ENCODE peak calls at places on chromosomes 5 and 9, in four cellular contexts. J is retinal pigment epithelial cell, R is Panc1, H is HFFc6. G is an unnamed sample.

GRCh38 chr5:172766287-172767104 is 4.5 kb downstream of the DUSP1 start:
- DNase-seq in H (peak; percentile 83), J (peak; percentile 92), R (peak; percentile 71), G (peak; percentile 94)

GRCh38 chr5:96408276-96408777 is 24.7 kb downstream of the PCSK1 start:
- DNase-seq in J (no peak), R (no peak), H (no peak), G (no peak)

GRCh38 chr5:52190737-52191136 is 597.0 kb upstream of the ITGA1 start:
- DNase-seq in H (no peak), J (no peak), R (no peak), G (no peak)

GRCh38 chr5:7794301-7794700 is 56.6 kb downstream of the CFAP90 start:
- DNase-seq in J (no peak), R (no peak), H (no peak), G (no peak)

GRCh38 chr9:89610391-89610925 is 5.6 kb downstream of the GADD45G start:
- DNase-seq in J (no peak), R (no peak), H (no peak), G (no peak)

GRCh38 chr5:149962040-149962439 is 1.5 kb downstream of the SLC26A2 start:
- DNase-seq in H (peak; percentile 57), R (peak; percentile 41), J (no peak), G (peak; percentile 71)

GRCh38 chr9:93452710-93453046 is 703 bp downstream of the FAM120AOS start:
- DNase-seq in H (no peak), R (no peak), J (no peak), G (no peak)

GRCh38 chr9:127673234-127673633 is 33.6 kb upstream of the CFAP157 start:
- DNase-seq in R (no peak), J (no peak), H (no peak), G (no peak)

GRCh38 chr5:3428355-3428754 is 167.3 kb upstream of the IRX1 start:
- DNase-seq in R (no peak), H (no peak), J (no peak), G (no peak)

GRCh38 chr5:74179183-74179582 is 461.3 kb downstream of the ENC1 start:
- DNase-seq in R (no peak), H (peak; percentile 39), J (peak; percentile 60), G (peak; percentile 94)

GRCh38 chr5:99644822-99645221 is 716.0 kb upstream of the CHD1 start:
- DNase-seq in J (no peak), R (no peak), H (no peak), G (no peak)

GRCh38 chr9:82721596-82721995 is 341.3 kb downstream of the RASEF start:
- DNase-seq in R (no peak), J (peak; percentile 47), H (no peak), G (no peak)

GRCh38 chr5:51382759-51383493 is at the start of gene ISL1:
- DNase-seq in H (peak; percentile 94), R (no peak), J (peak; percentile 55), G (peak; percentile 77)

GRCh38 chr9:9752722-9753121 is 860.1 kb downstream of the PTPRD start:
- DNase-seq in R (no peak), J (peak; percentile 39), H (no peak), G (no peak)

GRCh38 chr5:29001666-29002065 is 1963.3 kb upstream of the CDH9 start:
- DNase-seq in H (no peak), R (no peak), J (no peak), G (no peak)

GRCh38 chr9:96556701-96557461 is 62.8 kb downstream of the CDC14B start:
- DNase-seq in H (no peak), J (no peak), R (no peak), G (no peak)

GRCh38 chr9:15211160-15211993 is 95.6 kb downstream of the TTC39B start:
- DNase-seq in H (peak; percentile 75), R (peak; percentile 35), J (peak; percentile 21), G (peak; percentile 84)

GRCh38 chr5:73365990-73366667 is 82.4 kb downstream of the FOXD1 start:
- DNase-seq in J (no peak), R (no peak), H (no peak), G (peak; percentile 60)

GRCh38 chr5:136058031-136058971 is 29.5 kb downstream of the TGFBI start:
- DNase-seq in H (peak; percentile 98), R (peak; percentile 89), J (peak; percentile 92), G (peak; percentile 98)

GRCh38 chr5:167951121-167951520 is 340.3 kb upstream of the WWC1 start:
- DNase-seq in H (no peak), J (no peak), R (no peak), G (no peak)

GRCh38 chr5:94777163-94777885 is 158.9 kb downstream of the SLF1 start:
- DNase-seq in R (no peak), J (no peak), H (no peak), G (no peak)

GRCh38 chr5:90809695-90810094 is 251.1 kb downstream of the ADGRV1 start:
- DNase-seq in H (no peak), J (no peak), R (no peak), G (no peak)

GRCh38 chr5:151427258-151427657 is 20.1 kb upstream of the SLC36A1 start:
- DNase-seq in R (no peak), H (no peak), J (no peak), G (no peak)

GRCh38 chr5:79578876-79579275 is 33.4 kb upstream of the TENT2 start:
- DNase-seq in H (no peak), R (no peak), J (no peak), G (no peak)

GRCh38 chr5:2894347-2895135 is 143.1 kb upstream of the IRX2 start:
- DNase-seq in J (no peak), R (no peak), H (no peak), G (no peak)

GRCh38 chr9:80648336-80648735 is 1041.0 kb downstream of the TLE1 start:
- DNase-seq in H (no peak), R (no peak), J (no peak), G (peak; percentile 80)

GRCh38 chr5:172603425-172603824 is 37.6 kb upstream of the NEURL1B start:
- DNase-seq in J (no peak), H (no peak), R (no peak), G (no peak)

GRCh38 chr5:180026320-180026719 is 45.2 kb downstream of the RNF130 start:
- DNase-seq in J (no peak), H (no peak), R (peak; percentile 57), G (peak; percentile 80)

GRCh38 chr9:14692536-14692917 is 705 bp downstream of the ZDHHC21 start:
- DNase-seq in H (no peak), J (no peak), R (no peak), G (no peak)

GRCh38 chr5:122102825-122103224 is 24.8 kb upstream of the LOX start:
- DNase-seq in R (no peak), H (no peak), J (no peak), G (peak; percentile 93)

GRCh38 chr5:112119527-112119926 is 299.6 kb downstream of the EPB41L4A start:
- DNase-seq in R (no peak), H (no peak), J (no peak), G (no peak)
- TF ChIP-seq CTCF in R (no peak), H (no peak), J (no peak), G (no peak)

DNA sequence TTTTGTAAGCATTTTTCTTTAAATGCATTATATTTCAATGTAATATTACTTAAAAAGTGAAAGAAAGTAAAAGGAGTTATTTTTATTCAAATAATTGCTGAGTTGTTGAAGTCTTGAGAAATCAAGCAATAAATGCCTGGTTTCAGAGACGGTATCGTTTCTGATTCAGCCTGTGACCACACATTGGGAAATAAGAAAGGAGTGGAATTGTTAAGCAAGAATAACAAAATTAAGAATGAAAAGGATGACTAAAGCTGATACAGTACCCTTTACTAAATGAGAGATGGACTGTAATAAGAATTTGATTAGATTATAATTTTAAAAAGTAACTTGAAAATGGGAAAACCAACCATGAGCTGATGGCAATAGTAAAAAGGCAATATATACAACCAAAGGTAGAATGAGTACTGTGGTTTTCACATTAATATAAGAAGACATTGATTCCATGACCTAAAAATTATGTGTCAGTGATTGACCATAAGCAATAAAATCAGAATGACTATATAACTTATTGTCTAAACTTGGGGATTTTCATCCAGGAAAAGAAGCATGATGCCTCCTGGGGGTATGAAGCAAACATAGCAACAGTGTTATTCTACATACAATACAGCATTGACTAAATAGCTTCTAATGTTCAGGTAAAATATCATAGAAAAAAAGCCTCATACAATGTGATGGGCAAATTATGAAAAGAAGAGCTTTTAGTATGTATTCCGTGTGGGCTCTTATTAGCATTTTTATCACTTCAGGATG is 101.9 kb upstream of the PRDM9 start:
- DNase-seq in J (no peak), H (no peak), R (no peak), G (no peak)
- TF ChIP-seq CTCF in J (peak; percentile 26), H (no peak), R (no peak), G (no peak)

DNA sequence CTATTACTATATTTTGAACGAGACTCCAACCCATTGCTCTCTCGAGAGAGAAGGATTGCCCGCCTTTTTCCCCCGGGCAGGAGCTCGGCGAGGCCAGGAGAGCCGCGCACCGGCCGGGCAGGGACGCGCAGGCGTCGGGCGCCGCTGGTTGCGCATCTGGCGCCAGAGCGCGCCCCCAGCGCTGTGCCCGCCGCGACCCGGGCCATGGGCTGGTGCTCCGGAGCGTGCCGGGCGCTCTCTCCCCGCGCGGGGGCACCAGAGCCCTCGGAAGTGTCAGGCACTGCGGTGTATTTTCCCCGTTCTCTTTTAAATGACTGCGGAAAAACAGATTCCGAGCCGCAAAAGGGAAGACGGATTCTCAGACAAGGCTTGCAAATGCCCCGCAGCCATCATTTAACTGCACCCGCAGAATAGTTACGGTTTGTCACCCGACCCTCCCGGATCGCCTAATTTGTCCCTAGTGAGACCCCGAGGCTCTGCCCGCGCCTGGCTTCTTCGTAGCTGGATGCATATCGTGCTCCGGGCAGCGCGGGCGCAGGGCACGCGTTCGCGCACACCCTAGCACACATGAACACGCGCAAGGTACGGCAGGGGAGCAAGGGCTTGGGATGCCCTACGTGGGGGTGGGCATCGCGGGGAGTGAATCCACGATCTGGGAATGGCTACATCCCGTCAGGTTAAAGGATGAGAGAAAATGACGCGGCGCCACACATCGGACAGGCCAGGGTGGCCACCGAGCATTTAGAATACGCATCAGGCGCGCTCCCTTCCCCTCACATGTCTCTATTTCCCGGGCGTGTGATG is 1.1 kb upstream of the NTRK2 start:
- DNase-seq in J (peak; percentile 15), R (no peak), H (peak; percentile 48), G (peak; percentile 63)
- TF ChIP-seq CTCF in J (peak; percentile 62), R (peak; percentile 78), H (peak; percentile 71), G (peak; percentile 56)

GRCh38 chr9:92438900-92439526 is 14.7 kb upstream of the OMD start:
- DNase-seq in R (no peak), H (peak; percentile 6), J (no peak), G (peak; percentile 52)
- TF ChIP-seq CTCF in R (no peak), H (peak; percentile 76), J (peak; percentile 28), G (no peak)

DNA sequence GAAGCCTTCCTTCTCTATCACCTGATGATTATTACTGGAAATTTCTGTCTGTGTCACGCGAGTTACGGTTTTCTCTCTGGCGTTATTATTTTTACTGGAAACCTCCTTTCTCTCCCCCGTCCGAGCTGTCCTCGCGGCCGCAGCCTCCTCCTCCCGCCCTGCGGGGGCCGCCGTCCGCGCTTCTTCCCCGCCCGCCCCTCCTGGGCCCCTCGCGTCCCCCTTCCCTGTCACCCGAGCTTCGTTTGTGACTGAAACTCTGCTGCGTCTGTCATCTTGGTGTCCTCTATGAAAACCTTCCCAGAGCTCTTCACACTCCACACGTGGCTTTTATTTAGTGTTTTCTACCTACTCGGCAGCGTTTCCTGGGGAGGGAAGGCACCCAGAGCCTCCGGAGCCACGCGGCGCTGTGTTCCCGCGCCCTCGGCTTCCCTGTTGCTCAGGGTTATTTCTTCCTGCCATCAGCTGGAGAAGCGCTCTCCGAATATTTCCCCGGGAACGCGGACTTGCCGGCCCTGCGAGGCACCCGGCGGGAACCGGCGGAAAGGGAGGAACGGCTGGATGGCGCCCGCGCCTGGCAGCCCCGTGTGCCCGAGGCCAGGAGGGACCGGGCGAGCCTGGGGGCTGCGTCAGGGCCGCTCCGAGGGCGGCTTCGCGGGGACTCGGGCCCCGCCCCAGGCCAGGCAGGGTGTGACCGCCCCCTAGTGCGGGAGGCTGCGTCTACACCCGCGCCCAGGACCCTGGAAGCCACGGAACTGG is 33.9 kb downstream of the TRIP13 start:
- DNase-seq in J (no peak), R (no peak), H (no peak), G (peak; percentile 18)
- TF ChIP-seq CTCF in J (peak; percentile 47), R (peak; percentile 76), H (peak; percentile 69), G (peak; percentile 36)